ENCODE peak calls at places on chromosomes 1 and 21, in six cellular contexts. D is thoracic aorta, K is WTC11, X is fibroblast of lung, G is esophagus squamous epithelium, I is B cell. P is an unnamed sample.

GRCh38 chr1:152663098-152663497 is at the start of gene LCE2D:
- DNase-seq in G (no peak), X (no peak), K (no peak), D (no peak), I (no peak), P (no peak)

GRCh38 chr1:90850181-90850924 is 133.3 kb upstream of the BARHL2 start:
- DNase-seq in D (no peak), X (no peak), G (no peak), I (peak), K (peak), P (peak)

GRCh38 chr1:233719626-233720334 is 105.9 kb downstream of the KCNK1 start:
- DNase-seq in X (no peak), I (no peak), K (no peak), D (no peak), G (no peak), P (no peak)

GRCh38 chr1:154577346-154578057 is 9.9 kb downstream of the CHRNB2 start:
- DNase-seq in X (no peak), K (no peak), G (no peak), D (no peak), I (no peak), P (no peak)

GRCh38 chr1:232589111-232589808 is 40.7 kb downstream of the SIPA1L2 start:
- DNase-seq in I (no peak), G (no peak), K (no peak), X (no peak), D (no peak), P (no peak)

GRCh38 chr1:85585845-85586244 is 5.3 kb downstream of the CCN1 start:
- DNase-seq in G (no peak), X (peak), K (no peak), D (no peak), I (no peak), P (no peak)

GRCh38 chr1:86423473-86423872 is 498 bp upstream of the CLCA2 start:
- DNase-seq in I (no peak), X (no peak), K (no peak), D (no peak), G (no peak), P (no peak)

GRCh38 chr1:45334308-45335245 is 5.4 kb upstream of the TOE1 start:
- DNase-seq in G (no peak), I (no peak), K (peak), X (no peak), D (no peak), P (no peak)

GRCh38 chr1:63874278-63874880 is 100.6 kb downstream of the ROR1 start:
- DNase-seq in G (no peak), X (no peak), K (no peak), D (no peak), I (no peak), P (no peak)

GRCh38 chr1:158013840-158014520 is 20.5 kb downstream of the KIRREL1 start:
- DNase-seq in G (no peak), D (no peak), I (no peak), X (peak), K (no peak), P (no peak)

GRCh38 chr1:64403331-64403730 is 66.6 kb upstream of the CACHD1 start:
- DNase-seq in K (no peak), X (no peak), D (no peak), I (no peak), G (no peak), P (no peak)

GRCh38 chr21:45329261-45330074 is 41.8 kb upstream of the POFUT2 start:
- DNase-seq in X (no peak), I (no peak), D (no peak), K (no peak), G (no peak), P (no peak)

GRCh38 chr1:117757668-117758067 is 151.8 kb downstream of the TENT5C start:
- DNase-seq in X (peak), K (no peak), I (no peak), G (no peak), D (no peak), P (no peak)

GRCh38 chr1:184030433-184031126 is 6.9 kb downstream of the COLGALT2 start:
- DNase-seq in K (no peak), G (no peak), X (no peak), D (no peak), I (no peak), P (no peak)
- TF ChIP-seq CTCF in K (no peak), G (no peak), X (no peak), D (no peak), I (no peak), P (no peak)

GRCh38 chr1:201020040-201020591 is 3.4 kb downstream of the KIF21B start:
- DNase-seq in G (no peak), D (no peak), X (no peak), K (no peak), I (peak), P (peak)

GRCh38 chr1:201022178-201022823 is 1.2 kb downstream of the KIF21B start:
- DNase-seq in G (no peak), I (no peak), D (no peak), X (no peak), K (no peak), P (no peak)

GRCh38 chr1:201019321-201019977 is 4.1 kb downstream of the KIF21B start:
- DNase-seq in X (peak), I (peak), K (no peak), G (peak), D (no peak), P (peak)

GRCh38 chr1:201021333-201022177 is 2.0 kb downstream of the KIF21B start:
- DNase-seq in G (no peak), K (no peak), X (no peak), I (peak), D (no peak), P (peak)

DNA sequence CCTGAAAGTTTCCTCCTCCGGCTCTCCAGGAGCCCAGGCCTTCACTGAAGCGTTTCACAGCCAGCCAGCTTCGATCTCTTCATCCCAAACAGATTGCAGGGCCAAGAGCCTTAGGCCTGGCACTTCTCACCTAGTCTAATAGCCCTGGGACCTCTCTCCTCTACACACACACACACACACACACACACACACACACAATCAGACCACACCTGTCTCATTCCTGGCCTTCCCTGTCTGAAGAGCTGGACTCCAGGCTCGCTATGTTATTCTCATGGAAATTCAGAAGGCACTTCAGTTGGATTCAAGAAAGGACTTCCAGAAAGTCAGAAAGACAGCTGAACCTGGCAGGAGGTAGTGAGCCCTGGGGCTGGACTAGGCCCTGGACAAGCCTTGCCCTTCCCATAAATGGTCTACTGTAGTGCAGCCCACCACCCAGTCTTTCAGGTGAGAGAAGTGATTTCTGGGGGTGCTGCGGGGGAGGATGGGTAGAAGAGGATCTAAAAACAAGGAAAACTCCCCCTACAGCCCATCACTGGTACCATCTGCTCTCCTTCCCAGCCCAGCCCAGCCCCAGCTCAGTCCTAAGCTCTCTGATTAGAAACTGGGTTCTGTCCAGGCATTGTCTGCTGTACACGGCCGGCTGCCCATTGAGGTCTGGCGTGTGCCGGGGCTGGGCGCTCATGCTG is 2.7 kb downstream of the KIF21B start:
- DNase-seq in K (peak), D (no peak), G (no peak), I (peak), X (no peak), P (peak)
- TF ChIP-seq CTCF in K (peak), D (no peak), G (peak), I (peak), X (peak), P (peak)

GRCh38 chr1:83497563-83497962 is 501.4 kb downstream of the TTLL7 start:
- DNase-seq in I (no peak), D (no peak), K (no peak), X (peak), G (no peak), P (no peak)

GRCh38 chr1:83495560-83495959 is 503.4 kb downstream of the TTLL7 start:
- DNase-seq in I (no peak), D (no peak), K (no peak), X (no peak), G (no peak), P (no peak)

GRCh38 chr1:83490988-83491387 is 507.9 kb downstream of the TTLL7 start:
- DNase-seq in I (no peak), X (no peak), D (no peak), G (no peak), K (no peak), P (no peak)

GRCh38 chr1:83493633-83494032 is 505.3 kb downstream of the TTLL7 start:
- DNase-seq in K (no peak), X (no peak), D (no peak), I (no peak), G (no peak), P (no peak)

GRCh38 chr1:83491930-83492329 is 507.0 kb downstream of the TTLL7 start:
- DNase-seq in I (no peak), X (no peak), D (no peak), G (no peak), K (no peak), P (no peak)
- TF ChIP-seq CTCF in I (no peak), X (no peak), D (no peak), G (no peak), K (no peak), P (no peak)

GRCh38 chr1:222347627-222348026 is 200.3 kb downstream of the HHIPL2 start:
- DNase-seq in G (no peak), X (no peak), I (no peak), K (no peak), D (no peak), P (no peak)

DNA sequence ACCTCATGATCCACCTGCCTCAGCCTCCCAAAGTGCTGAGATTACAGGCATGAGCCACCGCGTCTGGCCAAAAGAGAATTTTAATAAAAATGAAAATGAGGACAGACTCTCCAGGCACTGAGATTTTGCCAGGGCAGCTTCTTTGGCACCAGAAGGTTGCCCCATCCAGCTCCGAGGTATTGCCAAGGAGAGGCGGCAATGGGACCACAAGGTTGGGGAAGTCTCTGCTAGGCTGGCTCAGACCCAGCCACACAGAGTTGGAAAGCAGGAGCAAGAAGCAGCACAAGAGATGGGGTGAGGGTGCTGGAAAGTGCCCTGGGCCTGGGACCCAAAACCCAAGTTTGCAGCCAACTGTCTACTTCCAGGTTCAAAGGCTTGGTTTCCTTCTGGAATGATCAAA is 200.9 kb downstream of the HHIPL2 start:
- DNase-seq in I (no peak), G (no peak), D (no peak), X (no peak), K (no peak), P (no peak)
- TF ChIP-seq CTCF in I (no peak), G (no peak), D (no peak), X (no peak), K (no peak), P (no peak)

GRCh38 chr1:76074321-76075187 is at the start of gene ST6GALNAC3:
- DNase-seq in I (peak), D (peak), G (no peak), X (peak), K (peak), P (peak)
- TF ChIP-seq CTCF in I (no peak), D (no peak), G (no peak), X (no peak), K (no peak), P (no peak)

GRCh38 chr21:30199989-30200388 is 15.9 kb downstream of the CLDN8 start:
- DNase-seq in X (no peak), I (no peak), G (no peak), D (no peak), K (no peak), P (no peak)

GRCh38 chr21:30190554-30190953 is 23.9 kb upstream of the CLDN17 start:
- DNase-seq in X (no peak), I (no peak), D (no peak), G (no peak), K (no peak), P (no peak)

GRCh38 chr21:30193201-30193600 is 22.7 kb downstream of the CLDN8 start:
- DNase-seq in I (no peak), G (no peak), X (no peak), D (no peak), K (no peak), P (no peak)

GRCh38 chr21:30189763-30190162 is 23.2 kb upstream of the CLDN17 start:
- DNase-seq in D (no peak), I (no peak), G (no peak), X (no peak), K (no peak), P (no peak)

DNA sequence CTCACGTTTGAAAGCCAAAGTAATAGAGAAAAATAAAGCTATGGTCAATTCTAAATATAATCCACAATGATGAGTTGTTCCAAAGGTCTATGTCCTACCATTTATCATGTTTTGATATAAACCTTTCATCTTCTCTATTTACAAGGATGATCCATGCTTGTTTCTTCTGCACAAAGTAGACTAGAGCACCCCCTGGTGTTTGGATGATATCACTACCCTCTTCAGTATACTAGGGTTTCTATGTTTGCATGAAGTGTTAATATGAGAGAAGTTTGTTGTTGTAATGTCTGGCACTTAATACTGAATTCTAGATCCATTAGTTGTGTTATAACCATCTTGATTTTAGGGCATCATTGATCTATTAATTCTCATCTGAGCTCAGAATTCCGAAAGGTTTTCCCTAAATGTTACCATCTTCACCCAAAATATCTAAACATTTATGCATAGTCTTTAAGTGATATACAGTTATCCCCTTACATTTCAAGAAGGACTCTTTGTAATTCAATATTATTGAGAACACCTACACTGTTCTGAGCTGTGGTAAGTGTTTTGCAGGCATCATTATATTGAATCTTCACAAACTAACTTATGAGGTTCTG is 21.1 kb downstream of the CLDN8 start:
- DNase-seq in G (no peak), D (no peak), X (peak), K (no peak), I (no peak), P (peak)
- TF ChIP-seq CTCF in G (peak), D (no peak), X (peak), K (peak), I (no peak), P (peak)

P was measured in activated CD8-positive, alpha-beta T cell treated with anti-CD3 and anti-CD28 coated beads for 36 hours.